ENCODE peak calls at places on chromosomes 4 and X, in five cellular contexts. One of them, this sample, is unnamed.

GRCh38 chr4:107419052-107419451 is 301.0 kb downstream of the PAPSS1 start:
- DNase-seq in K562: no peak
- DNase-seq in GM12878: no peak
- DNase-seq in HepG2: no peak
- DNase-seq in H1: no peak
- DNase-seq in this sample: no peak

GRCh38 chr4:157172011-157172410 is 48.5 kb upstream of the GRIA2 start:
- DNase-seq in K562: no peak
- DNase-seq in GM12878: no peak
- DNase-seq in HepG2: no peak
- DNase-seq in H1: no peak
- DNase-seq in this sample: no peak

GRCh38 chr4:79213040-79213439 is 112.8 kb downstream of the NAA11 start:
- DNase-seq in K562: no peak
- DNase-seq in GM12878: no peak
- DNase-seq in HepG2: no peak
- DNase-seq in H1: no peak
- DNase-seq in this sample: no peak

GRCh38 chr4:115720611-115721010 is 607.2 kb upstream of the NDST4 start:
- DNase-seq in K562: no peak
- DNase-seq in GM12878: no peak
- DNase-seq in HepG2: no peak
- DNase-seq in H1: no peak
- DNase-seq in this sample: no peak

GRCh38 chr4:78644744-78645330 is 93.3 kb downstream of the ANXA3 start:
- DNase-seq in K562: peak
- DNase-seq in GM12878: no peak
- DNase-seq in HepG2: peak
- DNase-seq in H1: no peak
- DNase-seq in this sample: peak

GRCh38 chr4:57074753-57075152 is 35.4 kb downstream of the IGFBP7 start:
- DNase-seq in K562: no peak
- DNase-seq in GM12878: no peak
- DNase-seq in HepG2: no peak
- DNase-seq in H1: no peak
- DNase-seq in this sample: peak

GRCh38 chrX:53262918-53263394 is 18.4 kb downstream of the IQSEC2 start:
- DNase-seq in K562: peak
- DNase-seq in GM12878: no peak
- DNase-seq in HepG2: no peak
- DNase-seq in H1: no peak
- DNase-seq in this sample: no peak

GRCh38 chrX:13489451-13489850 is 80.0 kb upstream of the EGFL6 start:
- DNase-seq in K562: no peak
- DNase-seq in GM12878: no peak
- DNase-seq in HepG2: no peak
- DNase-seq in H1: no peak
- DNase-seq in this sample: no peak

GRCh38 chrX:69027181-69028005 is 137.9 kb downstream of the PJA1 start:
- DNase-seq in K562: no peak
- DNase-seq in GM12878: no peak
- DNase-seq in HepG2: no peak
- DNase-seq in H1: peak
- DNase-seq in this sample: no peak

GRCh38 chr4:38856046-38856445 is 571 bp downstream of the TLR6 start:
- DNase-seq in K562: no peak
- DNase-seq in GM12878: peak
- DNase-seq in HepG2: no peak
- DNase-seq in H1: no peak
- DNase-seq in this sample: no peak

GRCh38 chr4:5890063-5890727 is 2.7 kb downstream of the CRMP1 start:
- DNase-seq in K562: no peak
- DNase-seq in GM12878: no peak
- DNase-seq in HepG2: no peak
- DNase-seq in H1: peak
- DNase-seq in this sample: peak

GRCh38 chrX:106177982-106178321 is 9.8 kb downstream of the PWWP3B start:
- DNase-seq in K562: no peak
- DNase-seq in GM12878: no peak
- DNase-seq in HepG2: no peak
- DNase-seq in H1: no peak
- DNase-seq in this sample: no peak

GRCh38 chr4:185512516-185512915 is 22.8 kb downstream of the PDLIM3 start:
- DNase-seq in K562: no peak
- DNase-seq in GM12878: no peak
- DNase-seq in HepG2: no peak
- DNase-seq in H1: no peak
- DNase-seq in this sample: no peak

GRCh38 chr4:111639120-111639519 is 506.1 kb upstream of the FAM241A start:
- DNase-seq in K562: no peak
- DNase-seq in GM12878: no peak
- DNase-seq in HepG2: no peak
- DNase-seq in H1: no peak
- DNase-seq in this sample: no peak

GRCh38 chr4:66123195-66123594 is 452.9 kb upstream of the EPHA5 start:
- DNase-seq in K562: no peak
- DNase-seq in GM12878: no peak
- DNase-seq in HepG2: no peak
- DNase-seq in H1: no peak
- DNase-seq in this sample: no peak

GRCh38 chr4:142960867-142961644 is 115.0 kb upstream of the INPP4B start:
- DNase-seq in K562: no peak
- DNase-seq in GM12878: no peak
- DNase-seq in HepG2: no peak
- DNase-seq in H1: no peak
- DNase-seq in this sample: no peak

GRCh38 chrX:130994671-130995070 is 63.5 kb upstream of the ARHGAP36 start:
- DNase-seq in K562: peak
- DNase-seq in GM12878: no peak
- DNase-seq in HepG2: no peak
- DNase-seq in H1: peak
- DNase-seq in this sample: peak

GRCh38 chr4:24778427-24779225 is 16.7 kb upstream of the SOD3 start:
- DNase-seq in K562: no peak
- DNase-seq in GM12878: no peak
- DNase-seq in HepG2: no peak
- DNase-seq in H1: no peak
- DNase-seq in this sample: no peak

GRCh38 chr4:62618042-62618441 is 1417.9 kb downstream of the ADGRL3 start:
- DNase-seq in K562: no peak
- DNase-seq in GM12878: no peak
- DNase-seq in HepG2: no peak
- DNase-seq in H1: no peak
- DNase-seq in this sample: no peak

GRCh38 chr4:169080970-169081369 is 70.9 kb upstream of the CBR4 start:
- DNase-seq in K562: no peak
- DNase-seq in GM12878: no peak
- DNase-seq in HepG2: no peak
- DNase-seq in H1: no peak
- DNase-seq in this sample: no peak

GRCh38 chr4:152278505-152279301 is 257.2 kb downstream of the FBXW7 start:
- DNase-seq in K562: no peak
- DNase-seq in GM12878: peak
- DNase-seq in HepG2: no peak
- DNase-seq in H1: no peak
- DNase-seq in this sample: no peak

GRCh38 chr4:119135721-119136121 is at the start of gene MYOZ2:
- DNase-seq in K562: no peak
- DNase-seq in GM12878: no peak
- DNase-seq in HepG2: no peak
- DNase-seq in H1: no peak
- DNase-seq in this sample: no peak

GRCh38 chr4:107719211-107719926 is 665 bp downstream of the PAPSS1 start:
- DNase-seq in K562: peak
- DNase-seq in GM12878: no peak
- DNase-seq in HepG2: peak
- DNase-seq in H1: no peak
- DNase-seq in this sample: no peak

GRCh38 chrX:69136546-69137331 is 28.5 kb downstream of the PJA1 start:
- DNase-seq in K562: no peak
- DNase-seq in GM12878: no peak
- DNase-seq in HepG2: no peak
- DNase-seq in H1: peak
- DNase-seq in this sample: no peak

GRCh38 chr4:38902221-38902620 is 34.6 kb downstream of the FAM114A1 start:
- DNase-seq in K562: no peak
- DNase-seq in GM12878: no peak
- DNase-seq in HepG2: no peak
- DNase-seq in H1: no peak
- DNase-seq in this sample: no peak

DNA sequence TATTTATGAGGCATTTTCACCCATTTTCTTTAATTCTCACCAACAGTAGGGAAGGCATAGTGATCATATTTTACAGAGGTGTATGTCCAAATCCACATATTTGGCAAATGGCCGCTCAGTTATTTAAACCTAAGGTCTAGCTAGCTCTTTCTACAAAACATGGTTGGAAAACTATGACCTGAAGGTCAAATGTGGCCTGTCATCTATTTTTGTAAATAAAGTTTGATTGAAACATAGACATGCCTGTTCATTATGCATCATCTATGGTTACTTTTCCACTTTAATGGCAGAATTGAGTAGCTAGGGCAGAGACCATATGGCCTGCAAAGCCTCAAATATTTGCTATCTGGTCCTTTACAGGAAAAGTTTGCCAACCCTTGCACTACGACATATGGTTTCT is 44.2 kb downstream of the GBA3 start:
- DNase-seq in K562: no peak
- DNase-seq in GM12878: no peak
- DNase-seq in HepG2: no peak
- DNase-seq in H1: no peak
- DNase-seq in this sample: no peak
- H3K4me2 ChIP-seq in K562: no peak
- H3K4me2 ChIP-seq in GM12878: no peak
- H3K4me2 ChIP-seq in HepG2: no peak
- H3K4me2 ChIP-seq in H1: no peak
- H3K4me2 ChIP-seq in this sample: no peak

GRCh38 chr4:172412851-172413250 is 599.6 kb downstream of the GALNTL6 start:
- DNase-seq in K562: no peak
- DNase-seq in GM12878: no peak
- DNase-seq in HepG2: no peak
- DNase-seq in H1: no peak
- DNase-seq in this sample: no peak

GRCh38 chr4:172411180-172411579 is 598.0 kb downstream of the GALNTL6 start:
- DNase-seq in K562: no peak
- DNase-seq in GM12878: no peak
- DNase-seq in HepG2: no peak
- DNase-seq in H1: no peak
- DNase-seq in this sample: peak
- TF ChIP-seq TAF1 in K562: no peak
- TF ChIP-seq TAF1 in GM12878: no peak
- TF ChIP-seq TAF1 in HepG2: no peak
- TF ChIP-seq TAF1 in H1: no peak
- TF ChIP-seq TAF1 in this sample: no peak

GRCh38 chrX:36963852-36964251 is 44.3 kb upstream of the FAM47C start:
- DNase-seq in K562: no peak
- DNase-seq in GM12878: no peak
- DNase-seq in HepG2: no peak
- DNase-seq in H1: no peak
- DNase-seq in this sample: no peak
- H3K4me2 ChIP-seq in K562: no peak
- H3K4me2 ChIP-seq in GM12878: no peak
- H3K4me2 ChIP-seq in HepG2: no peak
- H3K4me2 ChIP-seq in H1: peak
- H3K4me2 ChIP-seq in this sample: no peak

GRCh38 chrX:124347242-124347641 is 879 bp downstream of the SH2D1A start:
- DNase-seq in K562: no peak
- DNase-seq in GM12878: no peak
- DNase-seq in HepG2: no peak
- DNase-seq in H1: no peak
- DNase-seq in this sample: no peak
- TF ChIP-seq TAF1 in K562: no peak
- TF ChIP-seq TAF1 in GM12878: no peak
- TF ChIP-seq TAF1 in HepG2: no peak
- TF ChIP-seq TAF1 in H1: no peak
- TF ChIP-seq TAF1 in this sample: no peak

GRCh38 chr4:7299908-7300710 is 107.8 kb downstream of the SORCS2 start:
- DNase-seq in K562: no peak
- DNase-seq in GM12878: no peak
- DNase-seq in HepG2: no peak
- DNase-seq in H1: no peak
- DNase-seq in this sample: no peak

GRCh38 chr4:7300711-7301095 is 108.4 kb downstream of the SORCS2 start:
- DNase-seq in K562: no peak
- DNase-seq in GM12878: no peak
- DNase-seq in HepG2: no peak
- DNase-seq in H1: no peak
- DNase-seq in this sample: no peak

GRCh38 chr4:7298601-7299000 is 106.3 kb downstream of the SORCS2 start:
- DNase-seq in K562: no peak
- DNase-seq in GM12878: no peak
- DNase-seq in HepG2: no peak
- DNase-seq in H1: no peak
- DNase-seq in this sample: no peak

GRCh38 chr4:7297881-7298280 is 105.5 kb downstream of the SORCS2 start:
- DNase-seq in K562: no peak
- DNase-seq in GM12878: no peak
- DNase-seq in HepG2: no peak
- DNase-seq in H1: no peak
- DNase-seq in this sample: no peak

GRCh38 chr4:7299051-7299907 is 106.9 kb downstream of the SORCS2 start:
- DNase-seq in K562: no peak
- DNase-seq in GM12878: no peak
- DNase-seq in HepG2: no peak
- DNase-seq in H1: no peak
- DNase-seq in this sample: no peak
- H3K4me2 ChIP-seq in K562: no peak
- H3K4me2 ChIP-seq in GM12878: no peak
- H3K4me2 ChIP-seq in HepG2: no peak
- H3K4me2 ChIP-seq in H1: no peak
- H3K4me2 ChIP-seq in this sample: no peak

DNA sequence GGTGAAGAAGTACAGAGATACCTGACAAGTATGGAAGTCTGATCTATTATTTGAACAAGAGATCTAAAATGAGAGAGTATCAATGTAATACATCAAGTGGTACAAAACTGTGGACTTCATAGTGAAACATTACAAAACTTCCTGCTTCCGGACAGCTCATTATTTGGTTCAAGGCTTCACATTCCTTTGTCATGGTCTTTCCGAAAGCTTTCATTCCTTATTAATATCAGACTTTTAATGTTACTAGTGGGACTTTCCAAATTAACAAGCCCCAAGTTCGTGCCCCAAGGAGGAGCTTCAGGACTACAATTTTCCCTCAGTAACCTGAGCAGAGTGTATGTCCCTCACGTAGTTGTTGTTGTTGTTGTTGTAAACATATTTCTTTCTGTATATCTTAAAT is 1.2 kb downstream of the CHIC2 start:
- DNase-seq in K562: no peak
- DNase-seq in GM12878: no peak
- DNase-seq in HepG2: peak
- DNase-seq in H1: no peak
- DNase-seq in this sample: no peak
- TF ChIP-seq TAF1 in K562: no peak
- TF ChIP-seq TAF1 in GM12878: no peak
- TF ChIP-seq TAF1 in HepG2: no peak
- TF ChIP-seq TAF1 in H1: no peak
- TF ChIP-seq TAF1 in this sample: no peak